ENCODE peak calls at places on chromosome 5, in five cellular contexts. R is heart left ventricle, W is mesothelial cell of epicardium, S is HCT116, G is foreskin fibroblast. P is an unnamed sample.

GRCh38 chr5:35031276-35031675 is 16.5 kb downstream of the AGXT2 start:
- DNase-seq in R (no peak), W (no peak), S (no peak), G (peak), P (no peak)

GRCh38 chr5:104189909-104190308 is 627.3 kb upstream of the NUDT12 start:
- DNase-seq in R (no peak), W (no peak), S (no peak), G (peak), P (peak)

GRCh38 chr5:122258241-122258640 is 53.8 kb upstream of the SNCAIP start:
- DNase-seq in R (no peak), W (no peak), S (no peak), G (no peak), P (no peak)

GRCh38 chr5:94423411-94423810 is 195.0 kb downstream of the KIAA0825 start:
- DNase-seq in R (no peak), W (no peak), S (no peak), G (no peak), P (no peak)

GRCh38 chr5:177479774-177480173 is 6.3 kb upstream of the DBN1 start:
- DNase-seq in R (peak), W (no peak), S (no peak), G (no peak), P (peak)

GRCh38 chr5:136032564-136032963 is 3.8 kb downstream of the TGFBI start:
- DNase-seq in R (no peak), W (no peak), S (no peak), G (peak), P (peak)

GRCh38 chr5:110288766-110289165 is 437.7 kb downstream of the TMEM232 start:
- DNase-seq in R (no peak), W (no peak), S (no peak), G (peak), P (peak)

GRCh38 chr5:1836891-1837880 is 36.0 kb downstream of the NDUFS6 start:
- DNase-seq in R (peak), W (no peak), S (no peak), G (no peak), P (no peak)

GRCh38 chr5:14490309-14490711 is 91.3 kb upstream of the OTULINL start:
- DNase-seq in R (peak), W (no peak), S (no peak), G (peak), P (peak)

GRCh38 chr5:6483880-6484382 is 35.3 kb downstream of the UBE2QL1 start:
- DNase-seq in R (no peak), W (no peak), S (no peak), G (no peak), P (no peak)

GRCh38 chr5:40570408-40571129 is 109.1 kb upstream of the PTGER4 start:
- DNase-seq in R (no peak), W (no peak), S (no peak), G (peak), P (peak)

GRCh38 chr5:73312872-73313510 is 135.6 kb downstream of the FOXD1 start:
- DNase-seq in R (no peak), W (no peak), S (no peak), G (no peak), P (no peak)

GRCh38 chr5:163880307-163880706 is 374.9 kb downstream of the MAT2B start:
- DNase-seq in R (no peak), W (no peak), S (no peak), G (no peak), P (no peak)

GRCh38 chr5:132905938-132906337 is 32.5 kb downstream of the LEAP2 start:
- DNase-seq in R (no peak), W (no peak), S (no peak), G (peak), P (no peak)

GRCh38 chr5:129631946-129632345 is 115.9 kb upstream of the MINAR2 start:
- DNase-seq in R (no peak), W (no peak), S (no peak), G (peak), P (no peak)

GRCh38 chr5:179980767-179981166 is 73.1 kb upstream of the TBC1D9B start:
- DNase-seq in R (no peak), W (no peak), S (no peak), G (no peak), P (no peak)

GRCh38 chr5:61277190-61277589 is 54.9 kb upstream of the ZSWIM6 start:
- DNase-seq in R (no peak), W (no peak), S (no peak), G (no peak), P (no peak)

DNA sequence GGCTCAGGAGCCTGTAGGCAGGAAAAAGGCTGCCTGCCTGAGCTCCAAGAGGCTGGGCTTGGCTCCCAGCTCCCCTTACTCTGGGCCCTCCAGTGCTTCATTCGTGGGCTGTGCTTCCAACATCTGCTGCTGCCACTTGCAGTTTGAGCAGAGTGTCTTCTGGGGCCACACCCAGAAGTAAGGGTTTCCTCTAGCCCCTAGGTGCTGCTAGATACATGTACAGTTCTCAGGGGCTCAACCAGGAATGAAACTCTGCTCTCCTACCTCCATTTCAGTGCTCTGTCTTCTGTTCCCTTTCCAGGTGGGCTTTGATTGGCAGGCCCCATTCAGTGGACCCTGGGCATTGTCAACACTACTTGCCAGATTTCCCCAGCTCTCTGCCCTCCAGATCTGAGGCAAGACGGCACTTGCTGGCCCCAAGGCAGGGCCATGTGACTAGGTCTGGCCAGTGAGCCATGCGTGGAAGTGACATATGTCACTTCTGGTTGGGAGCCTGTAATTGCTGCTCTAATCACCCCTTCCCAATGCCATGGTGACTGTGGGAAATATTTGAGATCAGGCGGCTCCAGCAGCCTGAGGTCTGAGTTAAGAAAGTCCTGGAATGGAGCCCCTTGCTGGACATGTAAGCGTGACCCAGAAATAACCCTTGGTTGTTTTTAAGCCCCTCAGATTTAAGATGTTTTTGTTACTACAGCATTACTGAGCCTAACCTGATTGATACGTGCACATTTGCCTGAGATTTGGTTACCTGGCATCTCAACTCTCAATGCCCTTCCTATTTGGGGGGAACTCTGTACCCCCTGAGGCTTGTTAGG is 9.4 kb upstream of the BOD1 start:
- DNase-seq in R (peak), W (no peak), S (no peak), G (no peak), P (peak)
- TF ChIP-seq CTCF in R (no peak), W (no peak), S (no peak), G (peak), P (peak)

GRCh38 chr5:121025671-121026070 is 561.6 kb downstream of the PRR16 start:
- DNase-seq in R (no peak), W (no peak), S (no peak), G (no peak), P (no peak)
- TF ChIP-seq CTCF in R (no peak), W (no peak), S (no peak), G (no peak), P (no peak)

DNA sequence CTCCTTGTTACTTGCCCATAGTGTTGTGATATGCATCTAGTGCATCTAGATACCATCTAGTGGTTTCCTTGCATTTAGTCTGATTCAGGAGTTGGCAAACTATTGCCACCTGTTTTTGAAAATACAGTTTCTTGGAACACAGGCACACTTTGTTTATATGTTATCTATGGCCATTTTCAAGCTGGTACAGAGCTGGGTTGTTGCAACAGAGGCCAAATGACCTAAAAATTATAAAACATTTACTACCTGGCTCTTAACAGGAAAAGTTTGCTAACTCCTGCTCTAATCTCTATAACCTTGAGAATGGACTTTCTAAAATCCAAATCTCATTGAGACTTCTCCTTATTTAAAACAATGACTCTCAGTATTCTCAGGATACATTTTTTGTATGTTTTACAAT is 19.4 kb upstream of the FBXO38 start:
- DNase-seq in R (no peak), W (no peak), S (no peak), G (no peak), P (no peak)
- TF ChIP-seq CTCF in R (no peak), W (no peak), S (no peak), G (no peak), P (no peak)

DNA sequence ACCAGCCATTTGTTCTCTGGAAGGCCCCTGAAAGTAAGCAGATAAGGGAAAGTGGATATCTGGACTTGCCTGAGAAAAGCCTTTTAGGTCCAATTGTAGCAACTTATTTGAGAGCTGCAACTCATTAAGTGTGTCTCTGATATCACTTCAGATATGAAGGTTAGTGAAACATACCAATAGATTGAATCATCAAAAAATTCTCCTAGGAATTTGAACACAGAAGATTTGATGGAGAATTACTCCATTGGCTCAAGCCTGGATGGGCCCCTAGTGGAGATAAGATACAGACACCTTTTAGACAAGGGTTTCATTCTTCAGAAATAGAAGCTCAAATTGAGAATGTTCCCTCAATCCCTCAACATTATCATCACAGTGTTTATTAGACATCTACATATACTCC is 356.7 kb downstream of the NDUFS4 start:
- DNase-seq in R (no peak), W (no peak), S (no peak), G (peak), P (peak)
- TF ChIP-seq CTCF in R (no peak), W (peak), S (peak), G (peak), P (peak)

GRCh38 chr5:81302596-81302995 is 1.2 kb downstream of the ZCCHC9 start:
- DNase-seq in R (no peak), W (no peak), S (no peak), G (no peak), P (peak)

GRCh38 chr5:81303563-81303962 is 2.2 kb downstream of the ZCCHC9 start:
- DNase-seq in R (no peak), W (no peak), S (no peak), G (peak), P (peak)

GRCh38 chr5:81305783-81306182 is 4.4 kb downstream of the ZCCHC9 start:
- DNase-seq in R (no peak), W (no peak), S (no peak), G (no peak), P (no peak)

GRCh38 chr5:81297531-81297930 is 3.9 kb upstream of the ZCCHC9 start:
- DNase-seq in R (no peak), W (no peak), S (no peak), G (no peak), P (no peak)

GRCh38 chr5:81301221-81302015 is at the start of gene ZCCHC9:
- DNase-seq in R (peak), W (peak), S (peak), G (peak), P (peak)
- TF ChIP-seq CTCF in R (no peak), W (peak), S (no peak), G (no peak), P (peak)

GRCh38 chr5:66810151-66810550 is 214.0 kb downstream of the MAST4 start:
- DNase-seq in R (no peak), W (no peak), S (no peak), G (no peak), P (no peak)
- TF ChIP-seq CTCF in R (no peak), W (no peak), S (no peak), G (no peak), P (no peak)

GRCh38 chr5:90161399-90161798 is 248.2 kb downstream of the CETN3 start:
- DNase-seq in R (peak), W (no peak), S (peak), G (no peak), P (peak)
- TF ChIP-seq CTCF in R (no peak), W (no peak), S (peak), G (no peak), P (peak)

GRCh38 chr5:88938488-88938887 is 55.5 kb upstream of the MEF2C start:
- DNase-seq in R (no peak), W (no peak), S (no peak), G (no peak), P (no peak)
- TF ChIP-seq CTCF in R (no peak), W (no peak), S (no peak), G (no peak), P (no peak)